ENCODE peak calls at places on chromosome 10, in nine cellular contexts. P, B, H, Q, M, E, S, R and Y are unnamed samples.

GRCh38 chr10:88754272-88754671 is 5.5 kb upstream of the LIPN start:
- DNase-seq in B (no peak), M (no peak), E (no peak), P (no peak), S (no peak), Q (peak), R (no peak), H (no peak), Y (peak)

GRCh38 chr10:96719850-96720421 is 378 bp downstream of the PIK3AP1 start:
- DNase-seq in M (peak), R (peak), P (peak), E (peak), Q (no peak), S (peak), H (peak), B (peak), Y (no peak)

GRCh38 chr10:104548090-104548489 is 93.0 kb upstream of the SORCS3 start:
- DNase-seq in B (no peak), S (no peak), P (no peak), Q (no peak), R (no peak), E (peak), M (no peak), H (no peak), Y (no peak)

GRCh38 chr10:119313645-119314044 is 106.3 kb downstream of the GRK5 start:
- DNase-seq in S (peak), M (no peak), R (peak), B (no peak), P (no peak), Q (no peak), H (no peak), E (no peak), Y (no peak)

GRCh38 chr10:107409517-107409916 is 245.0 kb upstream of the SORCS1 start:
- DNase-seq in S (no peak), E (peak), R (no peak), Q (no peak), H (no peak), M (no peak), B (no peak), P (no peak), Y (peak)

GRCh38 chr10:70694410-70695179 is 22.3 kb downstream of the ADAMTS14 start:
- DNase-seq in Q (no peak), R (no peak), B (no peak), P (no peak), M (no peak), S (no peak), E (no peak), H (no peak), Y (no peak)

GRCh38 chr10:132293416-132294195 is 14.1 kb downstream of the STK32C start:
- DNase-seq in E (peak), Q (no peak), H (no peak), R (no peak), S (no peak), M (peak), B (no peak), P (peak), Y (no peak)

GRCh38 chr10:132129431-132129830 is 57.3 kb upstream of the DPYSL4 start:
- DNase-seq in R (no peak), M (no peak), Q (no peak), E (peak), H (no peak), B (no peak), P (peak), S (no peak), Y (no peak)

GRCh38 chr10:62149621-62150020 is 119.0 kb downstream of the RTKN2 start:
- DNase-seq in R (no peak), E (no peak), S (no peak), B (no peak), M (no peak), H (no peak), P (no peak), Q (no peak), Y (no peak)

GRCh38 chr10:119278126-119278701 is 70.8 kb downstream of the GRK5 start:
- DNase-seq in Q (no peak), S (no peak), M (no peak), R (no peak), H (no peak), B (no peak), P (no peak), E (no peak), Y (no peak)

GRCh38 chr10:102994551-102995295 is 76.6 kb downstream of the CNNM2 start:
- DNase-seq in M (no peak), E (no peak), Q (no peak), R (no peak), B (no peak), P (no peak), S (no peak), H (no peak), Y (no peak)

GRCh38 chr10:101267336-101267735 is 38.1 kb upstream of the LBX1 start:
- DNase-seq in S (no peak), H (no peak), B (no peak), R (no peak), E (peak), P (no peak), Q (no peak), M (no peak), Y (no peak)

GRCh38 chr10:79066460-79067240 is 2.1 kb upstream of the ZMIZ1 start:
- DNase-seq in H (no peak), S (no peak), M (no peak), R (no peak), B (no peak), Q (no peak), E (peak), P (no peak), Y (no peak)

GRCh38 chr10:84308481-84309304 is 19.7 kb upstream of the CCSER2 start:
- DNase-seq in M (no peak), H (no peak), P (peak), B (no peak), S (peak), E (no peak), Q (no peak), R (peak), Y (no peak)

GRCh38 chr10:98023024-98023423 is 7.4 kb downstream of the CRTAC1 start:
- DNase-seq in Q (no peak), B (no peak), M (no peak), H (no peak), S (no peak), P (no peak), R (no peak), E (no peak), Y (no peak)

GRCh38 chr10:62696798-62697197 is 107.7 kb upstream of the ADO start:
- DNase-seq in S (no peak), H (no peak), E (no peak), M (no peak), B (no peak), R (no peak), P (no peak), Q (no peak), Y (no peak)

GRCh38 chr10:5976689-5977470 is 463 bp downstream of the IL15RA start:
- DNase-seq in H (no peak), Q (no peak), E (peak), P (peak), B (no peak), M (no peak), R (peak), S (peak), Y (no peak)

GRCh38 chr10:11392776-11393175 is 218.7 kb downstream of the USP6NL start:
- DNase-seq in B (no peak), R (no peak), E (no peak), H (no peak), M (no peak), S (no peak), Q (no peak), P (no peak), Y (no peak)

GRCh38 chr10:794382-794956 is 105.0 kb upstream of the DIP2C start:
- DNase-seq in P (no peak), S (no peak), B (no peak), Q (no peak), E (no peak), H (no peak), R (no peak), M (peak), Y (no peak)

GRCh38 chr10:68877482-68877881 is 23.6 kb upstream of the DDX50 start:
- DNase-seq in H (no peak), Q (no peak), M (no peak), P (no peak), B (no peak), S (no peak), R (no peak), E (peak), Y (no peak)

GRCh38 chr10:76080991-76081390 is 649.6 kb downstream of the LRMDA start:
- DNase-seq in P (no peak), M (no peak), R (no peak), S (no peak), E (no peak), H (no peak), B (no peak), Q (no peak), Y (no peak)

GRCh38 chr10:71831646-71832552 is 19.2 kb downstream of the PSAP start:
- DNase-seq in P (no peak), H (no peak), M (no peak), Q (no peak), R (no peak), B (no peak), E (no peak), S (no peak), Y (no peak)

GRCh38 chr10:86035791-86036543 is 330.6 kb downstream of the GRID1 start:
- DNase-seq in E (no peak), B (no peak), H (no peak), R (no peak), P (peak), Q (no peak), M (no peak), S (no peak), Y (no peak)

GRCh38 chr10:50033481-50033880 is 34.3 kb upstream of the WASHC2A start:
- DNase-seq in S (no peak), M (no peak), H (no peak), Q (no peak), B (no peak), R (no peak), P (no peak), E (no peak), Y (no peak)

GRCh38 chr10:71713135-71714040 is 6.2 kb downstream of the C10orf105 start:
- DNase-seq in E (no peak), H (no peak), B (no peak), M (peak), R (peak), P (peak), S (peak), Q (peak), Y (no peak)

GRCh38 chr10:451021-451471 is 238.4 kb downstream of the DIP2C start:
- DNase-seq in E (no peak), H (peak), R (peak), Q (no peak), M (no peak), S (peak), P (no peak), B (peak), Y (no peak)

GRCh38 chr10:130440494-130440893 is 304.3 kb downstream of the GLRX3 start:
- DNase-seq in Q (no peak), B (no peak), S (no peak), M (no peak), E (no peak), H (no peak), P (no peak), R (no peak), Y (no peak)

GRCh38 chr10:23419657-23420319 is 19.1 kb upstream of the OTUD1 start:
- DNase-seq in Q (no peak), P (no peak), E (no peak), M (no peak), S (no peak), R (no peak), H (no peak), B (no peak), Y (no peak)

GRCh38 chr10:110138197-110138812 is 69.1 kb upstream of the MXI1 start:
- DNase-seq in E (no peak), B (peak), R (no peak), P (no peak), Q (peak), H (no peak), M (no peak), S (no peak), Y (peak)

GRCh38 chr10:127117125-127117524 is 79.3 kb downstream of the INSYN2A start:
- DNase-seq in B (peak), R (peak), E (peak), H (no peak), P (peak), M (peak), Q (peak), S (peak), Y (peak)

GRCh38 chr10:88541116-88541626 is 41.9 kb downstream of the RNLS start:
- DNase-seq in P (no peak), E (no peak), Q (no peak), B (no peak), M (no peak), H (no peak), R (no peak), S (no peak), Y (no peak)

GRCh38 chr10:42836771-42837468 is 54.3 kb downstream of the BMS1 start:
- DNase-seq in M (no peak), P (no peak), E (peak), B (no peak), R (no peak), H (no peak), S (no peak), Q (no peak), Y (no peak)

GRCh38 chr10:118238573-118239240 is 103.4 kb downstream of the FAM204A start:
- DNase-seq in R (no peak), M (no peak), H (no peak), S (no peak), P (no peak), B (no peak), E (no peak), Q (no peak), Y (peak)

GRCh38 chr10:100828744-100829102 is 83.3 kb downstream of the PAX2 start:
- DNase-seq in E (no peak), S (peak), B (peak), H (no peak), P (no peak), Q (no peak), R (peak), M (no peak), Y (no peak)

GRCh38 chr10:20276127-20276979 is 460.1 kb downstream of the PLXDC2 start:
- DNase-seq in S (no peak), P (no peak), Q (no peak), H (no peak), E (no peak), B (no peak), M (no peak), R (no peak), Y (no peak)